ENCODE peak calls at places on chromosomes 7 and 10, in five cellular contexts. V, P, E, Z and H are unnamed samples.
A peak's percentile ranks its signal among the peaks of the same experiment; 100 is the strongest.

GRCh38 chr7:128247108-128247507 is 6.0 kb downstream of the LEP start:
- DNase-seq in Z (no peak), E (no peak), V (no peak), P (no peak), H (no peak)

GRCh38 chr10:22962817-22963216 is 35.0 kb downstream of the ARMC3 start:
- DNase-seq in V (no peak), Z (no peak), P (no peak), E (no peak), H (no peak)

GRCh38 chr7:13846386-13846785 is 143.1 kb downstream of the ETV1 start:
- DNase-seq in E (no peak), P (no peak), Z (peak; percentile 38), V (peak; percentile 37), H (no peak)

GRCh38 chr7:21054427-21055133 is 267.9 kb upstream of the SP8 start:
- DNase-seq in E (no peak), Z (no peak), P (no peak), V (no peak), H (peak; percentile 13)

GRCh38 chr10:118543714-118544400 is 51.6 kb downstream of the PRLHR start:
- DNase-seq in E (no peak), P (peak; percentile 23), Z (peak; percentile 62), V (peak; percentile 29), H (peak; percentile 81)

GRCh38 chr10:84329094-84329611 is 764 bp downstream of the CCSER2 start:
- DNase-seq in V (peak; percentile 47), P (peak; percentile 64), E (peak; percentile 22), Z (peak; percentile 51), H (peak; percentile 48)

GRCh38 chr7:20152511-20152910 is 64.7 kb downstream of the MACC1 start:
- DNase-seq in Z (no peak), V (peak; percentile 40), P (no peak), E (no peak), H (peak; percentile 13)

GRCh38 chr10:87591589-87591886 is 68.1 kb upstream of the PAPSS2 start:
- DNase-seq in Z (no peak), V (no peak), E (no peak), P (no peak), H (no peak)

GRCh38 chr7:55130554-55131198 is 111.9 kb downstream of the EGFR start:
- DNase-seq in E (no peak), V (peak; percentile 94), P (no peak), Z (peak; percentile 96), H (no peak)

GRCh38 chr7:84123903-84124573 is 70.6 kb downstream of the SEMA3A start:
- DNase-seq in E (no peak), V (peak; percentile 38), Z (no peak), P (no peak), H (no peak)

GRCh38 chr10:132511692-132512442 is 25.7 kb upstream of the INPP5A start:
- DNase-seq in V (no peak), P (no peak), E (no peak), Z (no peak), H (no peak)

GRCh38 chr10:87660484-87661133 is 931 bp downstream of the PAPSS2 start:
- DNase-seq in Z (peak; percentile 81), V (peak; percentile 84), E (no peak), P (no peak), H (no peak)

GRCh38 chr7:19747740-19748339 is 25.6 kb downstream of the TMEM196 start:
- DNase-seq in V (peak; percentile 51), Z (peak; percentile 53), P (no peak), E (no peak), H (peak; percentile 59)

GRCh38 chr7:33062023-33062781 is at the start of gene NT5C3A:
- DNase-seq in P (peak; percentile 12), V (peak; percentile 46), Z (peak; percentile 31), E (peak; percentile 1), H (peak; percentile 45)

GRCh38 chr7:12873596-12873995 is 186.2 kb downstream of the ARL4A start:
- DNase-seq in P (no peak), Z (no peak), E (no peak), V (no peak), H (no peak)

GRCh38 chr7:137934941-137935848 is 66.7 kb downstream of the CREB3L2 start:
- DNase-seq in V (no peak), E (no peak), P (no peak), Z (no peak), H (no peak)

GRCh38 chr7:157674027-157674714 is 337.4 kb downstream of the DNAJB6 start:
- DNase-seq in E (no peak), Z (no peak), P (no peak), V (no peak), H (no peak)